ENCODE peak calls at places on chromosomes 7 and 10, in seven cellular contexts. M is dorsolateral prefrontal cortex, J is transverse colon, A is PC-3, P is kidney, Z is psoas muscle, V is heart right ventricle. U is an unnamed sample.

GRCh38 chr10:125037145-125037544 is 95.2 kb downstream of the ZRANB1 start:
- DNase-seq in M (no peak), J (peak), A (peak), P (peak), Z (peak), V (no peak), U (no peak)

GRCh38 chr10:65112573-65112972 is 1591.4 kb downstream of the REEP3 start:
- DNase-seq in M (no peak), J (no peak), A (no peak), P (no peak), Z (no peak), V (no peak), U (no peak)

GRCh38 chr10:36023939-36024338 is 381.8 kb upstream of the FZD8 start:
- DNase-seq in M (no peak), J (no peak), A (peak), P (no peak), Z (no peak), V (no peak), U (no peak)

GRCh38 chr7:128154519-128154918 is 86.6 kb upstream of the LEP start:
- DNase-seq in M (no peak), J (no peak), A (no peak), P (no peak), Z (no peak), V (no peak), U (no peak)

GRCh38 chr7:66258409-66258808 is 53.3 kb downstream of the TPST1 start:
- DNase-seq in M (no peak), J (no peak), A (no peak), P (no peak), Z (no peak), V (no peak), U (no peak)

GRCh38 chr10:120598377-120598776 is 141.3 kb downstream of the PLPP4 start:
- DNase-seq in M (peak), J (no peak), A (peak), P (no peak), Z (no peak), V (no peak), U (no peak)

GRCh38 chr10:130222381-130222780 is 86.2 kb downstream of the GLRX3 start:
- DNase-seq in M (no peak), J (no peak), A (no peak), P (no peak), Z (no peak), V (no peak), U (no peak)

GRCh38 chr7:79272066-79272669 is 181.3 kb downstream of the MAGI2 start:
- DNase-seq in M (no peak), J (no peak), A (peak), P (no peak), Z (no peak), V (no peak), U (peak)

GRCh38 chr10:31508882-31509281 is 189.9 kb downstream of the ZEB1 start:
- DNase-seq in M (no peak), J (no peak), A (no peak), P (no peak), Z (no peak), V (no peak), U (no peak)

GRCh38 chr7:30157217-30157616 is 22.4 kb downstream of the MTURN start:
- DNase-seq in M (no peak), J (no peak), A (no peak), P (no peak), Z (no peak), V (no peak), U (no peak)

GRCh38 chr7:148935451-148935850 is 51.4 kb upstream of the EZH2 start:
- DNase-seq in M (no peak), J (no peak), A (no peak), P (no peak), Z (no peak), V (no peak), U (no peak)

GRCh38 chr10:13340626-13341370 is 7.3 kb downstream of the SEPHS1 start:
- DNase-seq in M (peak), J (peak), A (no peak), P (no peak), Z (no peak), V (no peak), U (peak)

GRCh38 chr10:96365571-96365970 is 6.8 kb upstream of the OPALIN start:
- DNase-seq in M (no peak), J (no peak), A (no peak), P (no peak), Z (no peak), V (no peak), U (no peak)

GRCh38 chr10:22251751-22252285 is 34.0 kb upstream of the EBLN1 start:
- DNase-seq in M (peak), J (peak), A (peak), P (peak), Z (peak), V (peak), U (peak)

GRCh38 chr10:77490512-77490911 is 147.1 kb downstream of the KCNMA1 start:
- DNase-seq in M (no peak), J (no peak), A (no peak), P (no peak), Z (no peak), V (no peak), U (no peak)

GRCh38 chr7:24737281-24737680 is 20.0 kb downstream of the GSDME start:
- DNase-seq in M (no peak), J (no peak), A (no peak), P (no peak), Z (no peak), V (no peak), U (no peak)

GRCh38 chr7:3292694-3293093 is 8.4 kb upstream of the SDK1 start:
- DNase-seq in M (no peak), J (no peak), A (no peak), P (no peak), Z (no peak), V (no peak), U (no peak)

GRCh38 chr7:118026791-118027190 is 153.6 kb upstream of the CTTNBP2 start:
- DNase-seq in M (no peak), J (no peak), A (no peak), P (no peak), Z (no peak), V (no peak), U (no peak)

DNA sequence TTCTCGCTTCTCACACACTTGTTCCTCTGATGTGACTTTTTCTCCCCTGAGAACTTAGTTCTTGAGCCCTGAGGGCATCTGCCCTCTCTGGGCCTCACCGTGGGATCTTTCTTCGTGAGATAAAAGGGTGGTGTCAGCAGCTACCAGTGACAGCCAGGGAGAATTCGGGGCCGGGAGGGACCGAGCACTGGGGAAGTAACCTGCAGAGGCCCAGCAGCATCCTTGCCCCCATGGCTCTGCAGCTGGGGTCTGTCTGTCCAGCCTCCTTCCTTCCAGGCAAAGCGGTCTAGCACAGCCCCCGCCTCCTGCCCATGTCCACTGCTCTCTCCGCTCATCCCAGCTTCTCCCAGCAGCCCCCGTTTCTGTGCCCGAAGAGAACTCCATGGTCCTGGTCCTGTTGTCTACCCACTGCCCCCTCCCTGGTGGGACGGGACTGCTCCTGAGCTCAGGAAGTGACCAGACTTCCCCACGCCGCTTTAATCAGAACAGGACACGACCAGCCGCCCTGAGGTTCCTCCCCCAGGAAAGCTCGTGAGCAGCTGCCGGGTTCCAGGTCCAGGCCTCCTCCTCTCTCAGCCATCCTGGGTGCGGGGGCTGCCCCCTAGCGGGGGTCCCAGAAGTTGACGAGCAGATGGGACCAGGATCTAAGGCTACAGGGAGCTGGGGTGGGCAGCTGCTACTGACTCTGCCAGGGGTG is 187.4 kb downstream of the WDR37 start:
- DNase-seq in M (no peak), J (no peak), A (no peak), P (no peak), Z (no peak), V (no peak), U (no peak)
- TF ChIP-seq CTCF in M (peak), J (no peak), A (no peak), P (no peak), Z (no peak), V (no peak), U (no peak)

GRCh38 chr7:14639329-14639728 is 263.2 kb downstream of the DGKB start:
- DNase-seq in M (no peak), J (no peak), A (no peak), P (no peak), Z (no peak), V (no peak), U (no peak)

GRCh38 chr7:14639801-14640200 is 262.8 kb downstream of the DGKB start:
- DNase-seq in M (no peak), J (no peak), A (peak), P (no peak), Z (no peak), V (no peak), U (no peak)

GRCh38 chr7:14635955-14636354 is 266.6 kb downstream of the DGKB start:
- DNase-seq in M (no peak), J (no peak), A (no peak), P (no peak), Z (no peak), V (no peak), U (no peak)

DNA sequence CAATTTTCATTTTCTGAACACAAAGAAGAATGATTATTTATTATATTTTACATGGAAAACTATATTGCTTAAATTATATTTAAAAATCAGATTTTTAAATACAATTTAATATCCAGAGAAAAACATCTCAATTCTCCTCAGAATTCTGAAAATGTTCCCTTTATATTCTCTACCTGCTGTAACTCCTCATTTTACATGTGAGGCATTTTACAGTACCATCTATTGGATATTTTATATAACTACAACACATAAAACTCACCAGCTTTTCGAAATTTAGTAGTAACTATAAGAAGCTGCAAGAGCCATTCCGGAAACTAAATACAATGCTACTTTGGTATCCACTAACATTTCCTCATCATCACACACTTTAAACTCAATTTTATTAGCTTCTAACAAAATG is 264.6 kb downstream of the DGKB start:
- DNase-seq in M (no peak), J (no peak), A (peak), P (no peak), Z (no peak), V (no peak), U (no peak)
- TF ChIP-seq CTCF in M (no peak), J (no peak), A (no peak), P (no peak), Z (no peak), V (no peak), U (no peak)

DNA sequence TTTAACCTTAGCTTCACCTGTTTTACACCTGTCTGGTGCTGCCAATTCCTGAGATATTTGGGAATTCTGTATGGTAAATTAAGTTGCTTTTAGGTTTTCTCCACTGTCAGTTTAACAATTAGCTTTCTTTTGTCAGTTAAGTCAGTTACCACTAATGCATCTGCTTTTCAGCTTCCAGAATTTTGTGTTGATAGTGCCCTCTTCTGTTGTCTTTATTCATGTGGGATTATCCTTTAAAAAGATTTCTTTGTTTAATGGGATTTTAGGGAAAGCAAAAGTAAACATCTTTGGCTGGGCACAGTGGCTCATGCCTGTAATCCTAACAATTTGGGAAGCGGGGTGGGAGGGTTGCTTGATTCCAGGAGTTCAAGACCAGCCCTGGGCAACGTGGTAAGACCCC is 8.1 kb downstream of the TFAM start:
- DNase-seq in M (no peak), J (no peak), A (peak), P (no peak), Z (no peak), V (no peak), U (no peak)
- TF ChIP-seq CTCF in M (peak), J (no peak), A (peak), P (no peak), Z (no peak), V (no peak), U (no peak)

GRCh38 chr10:114399576-114399975 is 4.7 kb downstream of the AFAP1L2 start:
- DNase-seq in M (no peak), J (no peak), A (no peak), P (no peak), Z (no peak), V (no peak), U (no peak)

GRCh38 chr10:114396455-114396854 is 7.8 kb downstream of the AFAP1L2 start:
- DNase-seq in M (no peak), J (no peak), A (no peak), P (no peak), Z (no peak), V (no peak), U (no peak)

GRCh38 chr10:114398587-114399331 is 5.5 kb downstream of the AFAP1L2 start:
- DNase-seq in M (no peak), J (no peak), A (no peak), P (no peak), Z (no peak), V (no peak), U (no peak)

GRCh38 chr10:114395361-114396022 is 8.8 kb downstream of the AFAP1L2 start:
- DNase-seq in M (no peak), J (no peak), A (no peak), P (no peak), Z (no peak), V (no peak), U (no peak)

GRCh38 chr10:114397651-114398145 is 6.6 kb downstream of the AFAP1L2 start:
- DNase-seq in M (no peak), J (no peak), A (no peak), P (no peak), Z (no peak), V (no peak), U (no peak)
- TF ChIP-seq CTCF in M (no peak), J (no peak), A (no peak), P (no peak), Z (no peak), V (no peak), U (no peak)

GRCh38 chr10:103568505-103568904 is 75.0 kb downstream of the NEURL1 start:
- DNase-seq in M (no peak), J (no peak), A (no peak), P (no peak), Z (no peak), V (no peak), U (no peak)

GRCh38 chr10:103564116-103564501 is 70.6 kb downstream of the NEURL1 start:
- DNase-seq in M (no peak), J (no peak), A (no peak), P (no peak), Z (peak), V (no peak), U (no peak)

GRCh38 chr10:103566536-103566935 is 73.0 kb downstream of the NEURL1 start:
- DNase-seq in M (no peak), J (no peak), A (no peak), P (no peak), Z (no peak), V (no peak), U (no peak)

GRCh38 chr10:103563231-103564115 is 70.0 kb downstream of the NEURL1 start:
- DNase-seq in M (no peak), J (no peak), A (no peak), P (no peak), Z (peak), V (no peak), U (no peak)

DNA sequence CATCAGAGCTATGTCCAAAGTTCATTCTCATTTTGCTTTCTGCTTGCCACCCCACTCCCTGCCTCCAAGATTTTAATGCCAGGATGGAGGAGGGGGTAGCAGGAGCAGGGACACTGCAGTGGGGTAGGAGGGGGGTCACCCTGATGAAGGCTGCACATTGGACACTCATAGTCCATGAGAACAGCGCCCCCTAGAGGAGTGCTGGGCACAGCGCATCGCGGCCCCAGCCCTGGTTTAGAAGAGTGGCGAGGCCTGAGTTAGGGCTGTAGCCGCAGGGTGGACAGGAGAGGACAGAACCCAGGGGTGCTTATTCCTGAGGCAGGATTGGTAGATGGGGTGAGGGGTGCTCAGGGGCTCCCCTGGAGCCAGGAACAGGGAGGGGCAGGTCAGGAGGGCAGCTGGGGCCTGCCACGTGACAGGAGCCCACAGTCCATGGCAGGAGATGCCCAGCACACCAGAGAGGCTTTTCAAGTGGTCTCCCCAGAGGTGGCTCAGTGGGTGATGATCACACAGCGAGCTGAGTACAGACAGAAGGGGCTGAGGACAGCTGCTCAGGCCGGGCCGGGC is 71.4 kb downstream of the NEURL1 start:
- DNase-seq in M (no peak), J (peak), A (peak), P (no peak), Z (peak), V (no peak), U (peak)
- TF ChIP-seq CTCF in M (peak), J (peak), A (peak), P (peak), Z (peak), V (peak), U (peak)

DNA sequence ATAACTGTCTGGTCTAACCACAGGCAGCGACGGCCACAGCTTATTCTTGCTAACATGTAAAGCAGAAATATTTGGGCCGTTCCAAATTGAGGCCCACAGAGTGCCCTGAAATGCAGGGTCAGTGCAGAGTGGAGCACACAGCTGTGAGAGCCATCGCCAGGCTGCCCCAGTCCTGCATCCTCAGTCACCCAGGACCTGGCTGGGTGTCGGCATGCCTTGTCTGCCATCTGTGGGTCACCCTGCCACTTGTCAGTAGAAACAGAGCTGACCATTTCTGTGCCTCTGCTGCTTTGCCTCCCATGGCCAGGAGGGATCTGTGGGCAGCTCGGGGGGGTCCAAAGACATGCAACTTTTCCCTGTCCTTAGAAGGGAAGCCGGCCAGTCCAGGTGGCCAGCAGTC is 57.3 kb upstream of the BTBD16 start:
- DNase-seq in M (no peak), J (no peak), A (no peak), P (no peak), Z (no peak), V (no peak), U (no peak)
- TF ChIP-seq CTCF in M (peak), J (no peak), A (no peak), P (no peak), Z (no peak), V (peak), U (no peak)

GRCh38 chr10:113060221-113061053 is 110.4 kb downstream of the TCF7L2 start:
- DNase-seq in M (no peak), J (peak), A (no peak), P (peak), Z (peak), V (peak), U (no peak)

GRCh38 chr10:113064039-113064438 is 114.0 kb downstream of the TCF7L2 start:
- DNase-seq in M (no peak), J (no peak), A (no peak), P (no peak), Z (no peak), V (no peak), U (no peak)

GRCh38 chr10:113061054-113061430 is 111.0 kb downstream of the TCF7L2 start:
- DNase-seq in M (no peak), J (no peak), A (no peak), P (no peak), Z (no peak), V (peak), U (no peak)

GRCh38 chr10:113059001-113059780 is 109.1 kb downstream of the TCF7L2 start:
- DNase-seq in M (no peak), J (no peak), A (no peak), P (no peak), Z (no peak), V (no peak), U (no peak)

DNA sequence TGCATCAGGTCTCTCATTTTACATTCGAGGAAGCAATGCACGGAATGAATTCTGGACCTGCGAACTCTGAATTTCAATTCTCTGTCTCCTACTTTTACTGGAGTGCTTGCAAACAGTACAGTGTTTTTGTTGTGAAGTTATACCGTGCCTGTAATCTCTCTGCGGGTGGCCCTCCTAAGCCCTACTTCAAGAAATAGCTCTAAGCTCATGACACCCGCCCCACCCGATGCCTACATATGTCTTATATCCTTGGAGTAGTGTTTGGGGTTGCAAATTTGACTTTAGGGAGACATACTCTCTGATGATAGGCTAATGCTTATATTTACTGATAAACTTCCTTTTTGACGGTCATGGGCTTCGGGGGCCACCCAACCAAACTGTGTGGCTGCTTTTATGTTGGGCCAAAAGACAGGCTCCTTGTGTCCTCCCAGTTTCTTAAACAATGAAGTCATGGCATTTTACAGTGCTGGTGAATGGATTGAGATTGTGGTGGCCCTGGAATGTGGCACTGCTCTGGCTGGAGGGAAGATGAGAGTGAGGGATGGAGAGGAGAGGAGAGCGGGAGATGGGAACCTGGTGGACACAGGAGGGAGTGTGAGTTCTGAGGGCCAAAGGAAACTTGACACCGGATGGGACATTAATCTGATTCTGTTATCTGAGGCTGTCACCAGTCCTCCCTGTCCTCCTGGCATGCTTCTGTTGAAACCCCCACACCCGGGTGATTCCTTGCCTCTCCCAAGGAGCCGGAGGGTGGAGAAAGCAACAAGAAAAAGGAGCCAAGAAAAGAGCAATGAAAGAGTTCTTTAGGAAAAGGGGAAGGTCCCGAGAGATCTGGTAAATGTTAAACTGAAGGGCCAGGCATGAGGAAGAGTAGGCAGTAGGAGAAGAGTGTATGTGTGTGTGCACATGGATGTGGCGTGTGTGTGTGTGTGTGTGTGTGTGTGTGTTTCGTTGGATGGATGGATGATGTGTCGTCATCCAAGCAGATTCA is 113.2 kb downstream of the TCF7L2 start:
- DNase-seq in M (no peak), J (no peak), A (no peak), P (no peak), Z (no peak), V (no peak), U (no peak)
- TF ChIP-seq CTCF in M (no peak), J (no peak), A (no peak), P (no peak), Z (no peak), V (no peak), U (no peak)